ENCODE peak calls at places on chromosomes 1 and 21, in five cellular contexts. J is ovary; R is AG10803; K is CD4-positive, alpha-beta T cell; E is PC-3. C is an unnamed sample.

GRCh38 chr1:94864821-94865220 is 44.7 kb downstream of the SLC44A3 start:
- DNase-seq in J (peak), K (no peak), R (peak), E (no peak), C (no peak)

GRCh38 chr1:234647758-234648157 is 37.8 kb upstream of the IRF2BP2 start:
- DNase-seq in J (no peak), K (no peak), R (no peak), E (peak), C (peak)

GRCh38 chr1:222276062-222276461 is 271.8 kb downstream of the HHIPL2 start:
- DNase-seq in K (no peak), R (no peak), J (no peak), E (no peak), C (no peak)

GRCh38 chr1:2384941-2385481 is 6.3 kb downstream of the MORN1 start:
- DNase-seq in R (no peak), K (no peak), J (peak), E (no peak), C (no peak)

GRCh38 chr1:5661196-5662130 is 330.8 kb downstream of the NPHP4 start:
- DNase-seq in E (no peak), J (no peak), R (no peak), K (no peak), C (no peak)

GRCh38 chr1:182616130-182617074 is 12.2 kb upstream of the RGS16 start:
- DNase-seq in R (peak), E (no peak), K (peak), J (peak), C (peak)

GRCh38 chr1:99004270-99005141 is at the start of gene PLPPR5:
- DNase-seq in R (peak), K (peak), E (no peak), J (no peak), C (no peak)

GRCh38 chr1:88685239-88685604 is 1.1 kb downstream of the PKN2 start:
- DNase-seq in K (no peak), E (peak), R (no peak), J (no peak), C (peak)

GRCh38 chr1:65114312-65114711 is 33.7 kb upstream of the AK4 start:
- DNase-seq in R (no peak), J (peak), K (no peak), E (no peak), C (no peak)

GRCh38 chr1:231990388-231990787 is 363.8 kb downstream of the DISC1 start:
- DNase-seq in E (no peak), K (no peak), R (peak), J (no peak), C (no peak)

GRCh38 chr21:44376606-44377005 is 23.2 kb downstream of the TRPM2 start:
- DNase-seq in R (no peak), E (no peak), K (no peak), J (no peak), C (no peak)

GRCh38 chr1:111804736-111805135 is 49.0 kb downstream of the DDX20 start:
- DNase-seq in K (no peak), R (no peak), E (no peak), J (no peak), C (no peak)

GRCh38 chr1:32361674-32362473 is 411 bp downstream of the FAM229A start:
- DNase-seq in K (peak), R (no peak), J (peak), E (no peak), C (no peak)

GRCh38 chr21:44518684-44519083 is 21.3 kb downstream of the KRTAP10-1 start:
- DNase-seq in J (no peak), K (no peak), R (no peak), E (no peak), C (no peak)

GRCh38 chr1:32702599-32703478 is at the start of gene SYNC:
- DNase-seq in K (no peak), E (peak), R (peak), J (peak), C (peak)

GRCh38 chr1:17494114-17494729 is 45.3 kb upstream of the ARHGEF10L start:
- DNase-seq in E (peak), R (peak), J (peak), K (peak), C (peak)

GRCh38 chr1:180265201-180265600 is 35.1 kb downstream of the LHX4 start:
- DNase-seq in E (no peak), J (no peak), K (no peak), R (no peak), C (no peak)

GRCh38 chr21:41086551-41086950 is 81.4 kb upstream of the BACE2 start:
- DNase-seq in R (no peak), K (no peak), J (no peak), E (no peak), C (no peak)

GRCh38 chr21:16420086-16420724 is 690.4 kb downstream of the USP25 start:
- DNase-seq in J (peak), R (peak), K (no peak), E (no peak), C (peak)

GRCh38 chr1:223248001-223248786 is 105.1 kb upstream of the TLR5 start:
- DNase-seq in R (no peak), J (no peak), K (no peak), E (no peak), C (no peak)

GRCh38 chr1:174689524-174689923 is 241.8 kb downstream of the GPR52 start:
- DNase-seq in J (no peak), K (no peak), E (no peak), R (no peak), C (no peak)

GRCh38 chr1:20728371-20729154 is 3.9 kb downstream of the SH2D5 start:
- DNase-seq in J (no peak), E (no peak), K (no peak), R (no peak), C (no peak)

DNA sequence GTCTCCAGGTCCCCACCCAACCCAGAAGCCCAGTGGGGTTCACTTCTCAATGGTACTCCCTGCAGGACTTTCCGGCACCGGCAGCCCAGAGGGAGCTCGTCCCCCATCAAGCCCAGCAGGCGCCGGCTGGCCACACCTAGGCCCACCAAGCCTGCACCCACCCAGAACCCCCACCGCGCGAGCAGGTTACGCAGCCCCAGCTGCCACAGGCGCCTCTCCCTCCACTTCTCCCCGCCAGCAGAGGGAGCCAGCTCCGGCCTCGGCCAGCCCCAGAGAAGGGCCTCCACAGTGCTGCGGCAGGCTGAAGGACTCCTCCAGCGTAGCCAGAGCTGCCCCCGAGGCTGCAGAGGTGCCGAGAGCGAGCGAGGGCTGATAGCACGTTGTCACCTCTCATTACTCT is 722.3 kb downstream of the PLA2G4A start:
- DNase-seq in K (no peak), J (no peak), R (no peak), E (no peak), C (no peak)
- TF ChIP-seq CTCF in K (no peak), J (no peak), R (no peak), E (peak), C (peak)

GRCh38 chr1:24849653-24850295 is 80.3 kb downstream of the RUNX3 start:
- DNase-seq in J (no peak), K (no peak), R (peak), E (peak), C (no peak)
- TF ChIP-seq CTCF in J (no peak), K (peak), R (peak), E (peak), C (no peak)

GRCh38 chr1:213984387-213985180 is 3.2 kb upstream of the PROX1 start:
- DNase-seq in J (no peak), E (no peak), R (no peak), K (no peak), C (no peak)

GRCh38 chr1:213983589-213984386 is 4.0 kb upstream of the PROX1 start:
- DNase-seq in R (no peak), E (no peak), J (no peak), K (no peak), C (no peak)

GRCh38 chr1:213982515-213982813 is 5.3 kb upstream of the PROX1 start:
- DNase-seq in J (no peak), E (no peak), R (no peak), K (no peak), C (no peak)

GRCh38 chr1:213980906-213981305 is 6.9 kb upstream of the PROX1 start:
- DNase-seq in E (no peak), J (no peak), R (no peak), K (no peak), C (no peak)

GRCh38 chr1:213982814-213983588 is 4.8 kb upstream of the PROX1 start:
- DNase-seq in K (no peak), J (no peak), R (no peak), E (no peak), C (no peak)
- TF ChIP-seq CTCF in K (no peak), J (no peak), R (no peak), E (no peak), C (no peak)

DNA sequence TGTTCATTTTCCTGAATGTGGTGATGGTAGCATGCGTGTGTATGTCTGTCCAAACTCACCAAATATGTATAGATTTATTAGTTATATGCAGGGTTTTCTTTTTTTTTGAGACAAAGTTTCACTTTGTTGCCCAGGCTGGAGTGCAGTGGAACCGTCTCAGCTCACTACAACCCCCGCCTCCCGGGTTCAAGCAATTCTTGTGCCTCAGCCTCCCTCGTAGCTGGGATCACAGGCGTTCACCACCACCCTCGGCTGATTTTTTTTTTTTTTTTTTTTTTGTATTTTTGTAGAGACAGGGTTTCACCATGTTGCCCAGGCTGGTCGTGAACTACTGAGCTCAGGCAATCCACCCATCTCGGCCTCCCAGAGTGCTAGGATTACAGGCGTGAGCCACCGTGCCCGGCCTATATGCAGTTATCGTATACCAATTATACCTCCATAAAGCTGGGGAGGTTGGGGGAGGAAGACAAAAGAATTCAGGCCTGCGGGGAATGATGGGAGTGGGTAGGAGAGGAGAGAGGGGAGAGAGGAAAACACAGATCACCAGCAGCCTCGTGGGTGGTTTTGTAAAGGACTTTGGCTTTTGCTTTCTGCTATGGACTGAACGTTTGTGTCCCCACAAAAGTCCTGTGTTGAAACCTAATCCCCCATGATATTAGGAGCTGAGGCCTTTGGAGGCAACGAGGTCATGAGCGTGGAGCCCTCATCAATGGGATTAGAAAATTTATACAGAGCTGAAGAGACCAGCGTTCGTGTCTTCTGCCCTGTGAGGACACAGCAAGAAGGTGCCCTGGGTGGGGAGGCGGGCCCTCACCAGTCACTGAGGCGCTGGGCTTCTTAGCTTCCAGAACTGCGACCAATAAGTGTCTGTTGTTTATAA is 4.4 kb upstream of the HNRNPU start:
- DNase-seq in E (no peak), R (no peak), K (no peak), J (no peak), C (no peak)
- TF ChIP-seq CTCF in E (no peak), R (no peak), K (no peak), J (no peak), C (no peak)

DNA sequence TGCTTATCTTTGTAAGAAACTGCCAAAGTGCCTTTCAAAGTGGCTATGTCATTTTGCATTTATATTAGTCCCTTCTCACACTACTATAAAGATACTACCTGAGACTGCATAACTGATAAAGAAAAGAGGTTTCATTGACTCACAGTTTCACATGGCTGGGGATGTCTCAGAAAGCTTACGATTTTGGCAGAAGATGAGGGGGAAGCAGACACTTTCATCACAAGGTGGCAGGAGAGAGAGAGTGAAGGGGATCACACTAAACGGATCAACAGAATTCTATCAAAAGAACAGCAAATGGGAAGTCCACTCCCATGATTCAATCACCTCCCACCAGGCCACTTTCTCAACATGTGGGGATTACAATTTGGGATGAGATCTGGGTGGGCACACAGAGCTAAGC is 1352.0 kb upstream of the B3GALT2 start:
- DNase-seq in J (no peak), E (peak), K (no peak), R (no peak), C (peak)
- TF ChIP-seq CTCF in J (no peak), E (no peak), K (no peak), R (no peak), C (no peak)

GRCh38 chr1:9309991-9310390 is 17.3 kb downstream of the SPSB1 start:
- DNase-seq in E (no peak), K (no peak), R (no peak), J (no peak), C (no peak)
- TF ChIP-seq CTCF in E (no peak), K (no peak), R (no peak), J (no peak), C (no peak)

GRCh38 chr1:8543965-8544364 is 226.1 kb downstream of the SLC45A1 start:
- DNase-seq in E (no peak), J (no peak), K (no peak), R (no peak), C (no peak)
- TF ChIP-seq CTCF in E (no peak), J (no peak), K (no peak), R (no peak), C (no peak)

DNA sequence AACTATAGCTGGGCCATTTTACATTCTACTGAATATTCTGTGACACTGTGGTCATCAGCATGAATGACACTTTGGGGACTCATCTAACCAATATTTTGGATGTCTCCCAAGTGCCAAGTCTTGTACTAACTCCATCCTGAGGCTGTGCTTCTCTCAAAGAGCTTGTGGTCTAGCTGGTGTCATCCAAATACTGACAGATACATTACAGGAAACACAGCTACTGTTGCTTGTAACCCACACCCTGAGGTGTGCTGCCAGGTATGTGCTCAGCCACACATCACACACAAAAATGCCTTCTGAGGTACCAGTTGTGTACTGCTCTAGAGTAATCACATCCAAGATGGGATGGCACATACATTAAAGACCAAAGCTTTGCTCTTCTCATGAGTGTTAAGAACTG is 81.6 kb downstream of the ST6GALNAC5 start:
- DNase-seq in R (no peak), K (no peak), J (no peak), E (peak), C (no peak)
- TF ChIP-seq CTCF in R (no peak), K (no peak), J (no peak), E (no peak), C (no peak)